ENCODE peak calls at places on chromosomes 1 and 21, in six cellular contexts. X is tibial nerve, S is BJ, I is neural progenitor cell, T is astrocyte of the spinal cord, N is fibroblast of pulmonary artery. J is an unnamed sample.

GRCh38 chr1:59333626-59334277 is 36.9 kb downstream of the FGGY start:
- DNase-seq in N (no peak), I (no peak), X (no peak), S (no peak), T (no peak), J (no peak)

GRCh38 chr1:37513795-37514349 is 694 bp downstream of the MEAF6 start:
- DNase-seq in T (no peak), I (peak), S (no peak), N (no peak), X (no peak), J (peak)

GRCh38 chr1:236395780-236396664 is 1.9 kb downstream of the EDARADD start:
- DNase-seq in I (peak), S (no peak), T (no peak), N (no peak), X (no peak), J (no peak)

GRCh38 chr1:223748773-223749733 is 36.7 kb downstream of the CAPN2 start:
- DNase-seq in T (peak), X (peak), S (no peak), I (peak), N (peak), J (peak)

GRCh38 chr21:46121286-46122221 is 23.6 kb downstream of the COL6A2 start:
- DNase-seq in I (no peak), S (no peak), T (no peak), N (no peak), X (peak), J (no peak)

GRCh38 chr1:118360817-118361216 is 175.8 kb upstream of the SPAG17 start:
- DNase-seq in X (no peak), N (peak), S (peak), T (peak), I (no peak), J (no peak)

GRCh38 chr1:70778056-70778762 is 269.4 kb downstream of the PTGER3 start:
- DNase-seq in I (no peak), T (no peak), S (no peak), X (no peak), N (no peak), J (no peak)

GRCh38 chr1:50774759-50775351 is 185.2 kb downstream of the FAF1 start:
- DNase-seq in T (peak), N (peak), I (peak), X (no peak), S (no peak), J (no peak)

GRCh38 chr1:44705938-44706337 is 25.0 kb downstream of the RNU5D-1 start:
- DNase-seq in N (no peak), I (no peak), X (no peak), T (no peak), S (no peak), J (no peak)

GRCh38 chr1:30085814-30086770 is 637.3 kb downstream of the MATN1 start:
- DNase-seq in S (no peak), T (peak), N (peak), X (no peak), I (peak), J (no peak)

GRCh38 chr1:243294723-243295121 is 38.9 kb downstream of the SDCCAG8 start:
- DNase-seq in I (no peak), X (no peak), S (no peak), T (peak), N (peak), J (no peak)

GRCh38 chr1:57325117-57325516 is 98.7 kb downstream of the DAB1 start:
- DNase-seq in S (no peak), N (no peak), I (no peak), X (no peak), T (no peak), J (no peak)

GRCh38 chr1:152870831-152871730 is 7.0 kb upstream of the SMCP start:
- DNase-seq in I (peak), S (no peak), T (peak), N (peak), X (no peak), J (no peak)

GRCh38 chr1:1426961-1427934 is 6.2 kb upstream of the ANKRD65 start:
- DNase-seq in X (no peak), N (no peak), T (no peak), I (peak), S (no peak), J (no peak)

GRCh38 chr21:43361127-43361492 is 65.8 kb downstream of the SIK1 start:
- DNase-seq in I (no peak), S (no peak), N (no peak), T (no peak), X (no peak), J (no peak)

GRCh38 chr1:167689569-167689925 is 32.2 kb upstream of the MPZL1 start:
- DNase-seq in S (no peak), N (no peak), T (no peak), X (no peak), I (no peak), J (no peak)

GRCh38 chr1:78619803-78620579 is at the start of gene IFI44L:
- DNase-seq in X (peak), T (peak), S (peak), I (no peak), N (peak), J (no peak)

GRCh38 chr1:110034040-110034450 is 379 bp upstream of the STRIP1 start:
- DNase-seq in X (no peak), S (no peak), N (no peak), T (no peak), I (no peak), J (no peak)

DNA sequence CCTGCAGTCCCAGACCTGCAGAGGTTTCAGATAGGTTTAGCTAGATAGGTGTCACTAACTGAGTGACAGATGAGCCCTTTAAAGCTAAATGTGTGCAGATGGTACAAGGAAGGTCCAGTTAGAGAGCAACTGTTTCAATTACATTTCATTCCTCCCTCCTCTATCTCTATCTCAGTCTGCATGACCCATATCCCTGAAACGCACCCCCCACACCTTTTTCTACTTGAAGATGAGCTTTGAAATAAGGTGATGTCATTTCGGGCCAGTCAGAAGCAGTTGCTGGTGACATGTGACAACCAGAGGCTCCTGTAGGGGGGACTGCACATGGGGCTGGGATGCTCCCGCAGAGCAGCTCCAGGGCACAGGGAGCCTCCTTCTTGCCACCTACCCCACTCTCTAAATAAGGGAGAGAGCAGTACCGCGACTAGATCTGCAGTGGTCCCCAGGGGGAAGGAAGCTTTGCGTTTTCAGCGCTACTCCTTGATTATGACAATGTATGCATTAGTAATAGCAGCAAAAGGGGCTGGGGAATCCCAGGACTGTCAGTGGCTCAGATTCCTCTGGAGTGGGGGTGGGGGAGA is 4.3 kb downstream of the ATP8B2 start:
- DNase-seq in N (no peak), I (no peak), X (no peak), T (no peak), S (no peak), J (no peak)
- H3K4me3 ChIP-seq in N (no peak), I (peak), X (no peak), T (no peak), S (no peak), J (no peak)

GRCh38 chr1:175373786-175374623 is 181.4 kb upstream of the KIAA0040 start:
- DNase-seq in T (peak), N (peak), I (peak), S (no peak), X (no peak), J (peak)

GRCh38 chr1:175377394-175377793 is 184.8 kb upstream of the KIAA0040 start:
- DNase-seq in S (no peak), X (no peak), T (no peak), N (no peak), I (no peak), J (no peak)

GRCh38 chr1:175376194-175376593 is 183.6 kb upstream of the KIAA0040 start:
- DNase-seq in X (no peak), N (peak), I (peak), S (no peak), T (peak), J (no peak)
- TF ChIP-seq CTCF in X (no peak), N (no peak), I (peak), S (no peak), T (peak), J (no peak)

DNA sequence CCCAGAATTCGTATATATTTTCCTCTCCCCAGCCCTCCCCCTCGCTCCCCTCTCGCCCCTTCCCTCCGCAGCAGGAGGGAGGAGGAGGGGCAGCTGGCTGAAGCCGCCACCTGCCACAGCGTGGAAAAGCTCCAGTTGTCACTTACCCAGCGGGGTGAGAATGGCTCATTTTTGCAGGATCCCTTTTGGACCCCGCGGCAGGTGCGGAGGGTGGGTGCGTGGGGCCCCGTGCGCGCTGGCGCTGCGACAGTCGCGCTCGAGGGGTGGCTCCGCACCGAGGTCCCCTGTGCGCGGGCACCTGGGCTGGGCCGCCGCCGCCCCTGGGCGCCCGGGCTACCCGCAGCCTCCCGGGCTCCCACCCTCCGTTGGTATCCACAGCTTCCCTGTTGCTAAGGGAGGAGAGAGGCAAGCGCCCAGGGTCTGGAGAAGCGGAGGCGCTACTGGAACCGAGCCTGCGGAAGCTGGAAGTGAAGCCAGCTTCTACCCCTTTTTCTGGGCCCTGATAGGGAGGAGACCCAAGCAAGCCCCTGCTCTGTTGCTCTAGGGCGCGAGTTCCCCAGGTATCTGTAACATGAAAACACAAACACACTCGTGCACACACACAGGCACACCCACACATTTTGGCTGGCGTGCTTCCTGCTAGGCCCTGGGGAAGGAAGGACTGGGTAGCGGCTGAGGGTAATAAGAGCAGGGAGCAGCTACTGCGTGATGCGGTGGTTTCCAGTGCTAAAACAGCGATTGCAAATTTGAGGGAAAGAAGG is at the start of gene ERICH3:
- DNase-seq in T (no peak), I (peak), S (no peak), X (no peak), N (no peak), J (peak)
- H3K4me3 ChIP-seq in T (peak), I (peak), S (peak), X (peak), N (peak), J (no peak)

GRCh38 chr1:186541003-186541402 is 80.1 kb upstream of the PDC start:
- DNase-seq in T (no peak), S (no peak), X (no peak), I (no peak), N (no peak), J (no peak)

GRCh38 chr1:186535388-186536133 is 74.6 kb upstream of the PDC start:
- DNase-seq in I (no peak), S (peak), N (peak), X (no peak), T (peak), J (no peak)

GRCh38 chr1:186536272-186536905 is 75.5 kb upstream of the PDC start:
- DNase-seq in T (peak), I (no peak), S (no peak), N (peak), X (no peak), J (no peak)

DNA sequence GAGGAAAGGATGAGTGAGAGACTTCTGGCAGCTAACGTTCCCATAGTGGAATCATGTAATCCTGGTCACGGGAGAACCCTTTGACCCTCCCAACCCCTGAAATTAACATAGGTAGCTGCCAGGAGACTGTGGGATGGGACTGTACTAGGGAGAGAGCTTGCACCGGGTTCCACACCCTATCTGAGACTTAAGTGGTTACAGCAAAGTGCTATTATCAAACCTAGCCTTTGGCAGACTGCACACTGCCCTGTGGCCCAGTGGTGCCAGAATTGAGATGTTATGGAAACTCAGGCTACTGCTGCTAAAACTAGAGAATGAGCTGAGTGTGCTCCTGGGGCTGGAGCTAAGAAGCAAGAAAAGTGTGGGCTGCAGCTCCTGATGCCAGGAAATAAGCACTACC is 79.6 kb upstream of the PDC start:
- DNase-seq in N (no peak), X (no peak), T (no peak), S (no peak), I (no peak), J (no peak)
- TF ChIP-seq CTCF in N (no peak), X (no peak), T (no peak), S (no peak), I (no peak), J (no peak)

GRCh38 chr1:32464191-32464715 is 619 bp upstream of the ZBTB8B start:
- DNase-seq in N (no peak), T (peak), S (no peak), X (no peak), I (peak), J (no peak)
- H3K4me3 ChIP-seq in N (peak), T (peak), S (peak), X (peak), I (peak), J (no peak)

GRCh38 chr1:27938488-27938887 is 3.7 kb downstream of the SMPDL3B start:
- DNase-seq in T (no peak), X (no peak), I (no peak), N (no peak), S (no peak), J (no peak)

GRCh38 chr1:27940870-27941269 is 6.1 kb downstream of the SMPDL3B start:
- DNase-seq in I (no peak), T (no peak), X (no peak), N (no peak), S (no peak), J (no peak)

GRCh38 chr1:27937524-27937836 is 2.7 kb downstream of the SMPDL3B start:
- DNase-seq in N (no peak), X (no peak), S (no peak), T (no peak), I (no peak), J (no peak)

GRCh38 chr1:27941671-27942540 is 7.1 kb downstream of the SMPDL3B start:
- DNase-seq in T (no peak), N (peak), I (no peak), S (no peak), X (no peak), J (no peak)

GRCh38 chr1:27940297-27940696 is 5.5 kb downstream of the SMPDL3B start:
- DNase-seq in X (peak), S (no peak), T (no peak), I (peak), N (no peak), J (no peak)
- TF ChIP-seq CTCF in X (no peak), S (peak), T (peak), I (peak), N (peak), J (no peak)

J was measured in mucosa of descending colon.